ENCODE peak calls at places on chromosome 3, in seven cellular contexts. Y is stomach; C is CD4-positive, CD25-positive, alpha-beta regulatory T cell; H is mammary epithelial cell; Q is sigmoid colon; A is Karpas-422; I is adrenal gland. W is an unnamed sample. For H3K4me1, the result is how much of the 10 kb centered on the place peaks cover.

GRCh38 chr3:71551286-71551919 is 32.1 kb downstream of the FOXP1 start:
- DNase-seq in Y (no peak), C (no peak), H (peak), Q (no peak), A (no peak), I (no peak), W (no peak)

GRCh38 chr3:128845695-128846491 is 33.5 kb upstream of the ACAD9 start:
- DNase-seq in Y (peak), C (peak), H (peak), Q (peak), A (peak), I (peak), W (no peak)

GRCh38 chr3:18438586-18438985 is 13.4 kb upstream of the SATB1 start:
- DNase-seq in Y (no peak), C (peak), H (no peak), Q (peak), A (no peak), I (no peak), W (no peak)

GRCh38 chr3:124779751-124780191 is 49.5 kb downstream of the UMPS start:
- DNase-seq in Y (no peak), C (no peak), H (no peak), Q (no peak), A (no peak), I (no peak), W (no peak)

GRCh38 chr3:129688310-129688895 is 81.9 kb upstream of the PLXND1 start:
- DNase-seq in Y (peak), C (no peak), H (no peak), Q (peak), A (no peak), I (peak), W (no peak)

GRCh38 chr3:60384352-60384751 is 866.9 kb downstream of the FHIT start:
- DNase-seq in Y (no peak), C (no peak), H (no peak), Q (no peak), A (no peak), I (no peak), W (no peak)

GRCh38 chr3:113035387-113035982 is 44.7 kb downstream of the GTPBP8 start:
- DNase-seq in Y (peak), C (peak), H (peak), Q (no peak), A (peak), I (peak), W (no peak)

GRCh38 chr3:181052256-181052655 is 62.7 kb upstream of the DNAJC19 start:
- DNase-seq in Y (no peak), C (no peak), H (no peak), Q (no peak), A (no peak), I (no peak), W (no peak)

GRCh38 chr3:186152361-186152798 is 43.5 kb upstream of the ETV5 start:
- DNase-seq in Y (no peak), C (no peak), H (no peak), Q (no peak), A (no peak), I (no peak), W (no peak)

GRCh38 chr3:160184655-160185054 is 40.6 kb upstream of the C3orf80 start:
- DNase-seq in Y (no peak), C (no peak), H (no peak), Q (no peak), A (no peak), I (no peak), W (no peak)

GRCh38 chr3:10428393-10429091 is 76.8 kb downstream of the ATP2B2 start:
- DNase-seq in Y (no peak), C (no peak), H (no peak), Q (no peak), A (no peak), I (no peak), W (no peak)

GRCh38 chr3:78569820-78570219 is 1198.0 kb downstream of the ROBO1 start:
- DNase-seq in Y (no peak), C (no peak), H (no peak), Q (no peak), A (no peak), I (no peak), W (no peak)

GRCh38 chr3:123021986-123022510 is 5.5 kb downstream of the SEMA5B start:
- DNase-seq in Y (no peak), C (no peak), H (no peak), Q (no peak), A (no peak), I (no peak), W (no peak)

GRCh38 chr3:124887177-124887995 is at the start of gene ITGB5:
- DNase-seq in Y (peak), C (peak), H (peak), Q (peak), A (no peak), I (peak), W (no peak)

GRCh38 chr3:15645740-15646490 is 44.4 kb downstream of the BTD start:
- DNase-seq in Y (no peak), C (no peak), H (peak), Q (peak), A (no peak), I (peak), W (no peak)

GRCh38 chr3:100226712-100227429 is 33.9 kb upstream of the TBC1D23 start:
- DNase-seq in Y (no peak), C (no peak), H (no peak), Q (no peak), A (no peak), I (no peak), W (no peak)

GRCh38 chr3:65170357-65171090 is 482.7 kb upstream of the ADAMTS9 start:
- DNase-seq in Y (peak), C (no peak), H (peak), Q (peak), A (peak), I (peak), W (no peak)

GRCh38 chr3:61114316-61114953 is 136.8 kb downstream of the FHIT start:
- DNase-seq in Y (no peak), C (no peak), H (no peak), Q (no peak), A (no peak), I (no peak), W (no peak)

GRCh38 chr3:197746214-197746613 is 3.5 kb upstream of the FYTTD1 start:
- DNase-seq in Y (no peak), C (no peak), H (no peak), Q (no peak), A (peak), I (no peak), W (no peak)

GRCh38 chr3:195181107-195181498 is 89.9 kb downstream of the XXYLT1 start:
- DNase-seq in Y (no peak), C (no peak), H (no peak), Q (no peak), A (no peak), I (no peak), W (no peak)

GRCh38 chr3:59654120-59654952 is 604.5 kb upstream of the CFAP20DC start:
- DNase-seq in Y (no peak), C (no peak), H (peak), Q (peak), A (no peak), I (no peak), W (no peak)

GRCh38 chr3:41117398-41117870 is 81.9 kb upstream of the CTNNB1 start:
- DNase-seq in Y (peak), C (peak), H (peak), Q (peak), A (peak), I (peak), W (peak)
- H3K4me1 ChIP-seq in Y (under half), C (under half), H (under half), Q (under half), A (under half), I (under half), W (under half)

DNA sequence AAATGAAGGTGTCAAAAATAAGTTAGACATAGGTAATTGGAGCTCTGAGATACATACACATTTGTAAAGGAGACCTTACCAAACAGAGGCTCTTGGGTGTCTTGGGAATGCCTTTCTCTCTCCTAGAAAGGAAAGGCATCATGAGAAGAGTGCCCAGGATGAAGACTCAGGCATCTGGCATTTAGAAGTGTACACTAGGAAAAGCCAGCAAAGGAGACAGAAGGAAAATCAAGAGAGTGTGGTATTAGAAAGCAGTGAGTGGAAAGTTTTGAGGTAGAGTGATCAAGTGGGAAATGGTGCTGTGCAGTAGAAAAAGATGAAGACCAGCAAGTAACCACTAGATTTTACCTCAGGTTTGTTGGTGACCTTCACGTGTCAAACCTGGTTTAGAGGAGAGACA is 16.1 kb downstream of the UBE2E1 start:
- DNase-seq in Y (no peak), C (no peak), H (no peak), Q (no peak), A (no peak), I (no peak), W (no peak)
- H3K4me1 ChIP-seq in Y (half or more), C (under half), H (under half), Q (under half), A (half or more), I (under half), W (half or more)

GRCh38 chr3:52205727-52206372 is 7.9 kb downstream of the ALAS1 start:
- DNase-seq in Y (no peak), C (no peak), H (peak), Q (no peak), A (no peak), I (peak), W (no peak)
- H3K4me1 ChIP-seq in Y (half or more), C (under half), H (under half), Q (under half), A (under half), I (half or more), W (half or more)

GRCh38 chr3:184321666-184322065 is 7.3 kb downstream of the EIF4G1 start:
- DNase-seq in Y (no peak), C (no peak), H (no peak), Q (no peak), A (no peak), I (no peak), W (no peak)
- H3K4me1 ChIP-seq in Y (half or more), C (under half), H (under half), Q (under half), A (under half), I (half or more), W (half or more)

DNA sequence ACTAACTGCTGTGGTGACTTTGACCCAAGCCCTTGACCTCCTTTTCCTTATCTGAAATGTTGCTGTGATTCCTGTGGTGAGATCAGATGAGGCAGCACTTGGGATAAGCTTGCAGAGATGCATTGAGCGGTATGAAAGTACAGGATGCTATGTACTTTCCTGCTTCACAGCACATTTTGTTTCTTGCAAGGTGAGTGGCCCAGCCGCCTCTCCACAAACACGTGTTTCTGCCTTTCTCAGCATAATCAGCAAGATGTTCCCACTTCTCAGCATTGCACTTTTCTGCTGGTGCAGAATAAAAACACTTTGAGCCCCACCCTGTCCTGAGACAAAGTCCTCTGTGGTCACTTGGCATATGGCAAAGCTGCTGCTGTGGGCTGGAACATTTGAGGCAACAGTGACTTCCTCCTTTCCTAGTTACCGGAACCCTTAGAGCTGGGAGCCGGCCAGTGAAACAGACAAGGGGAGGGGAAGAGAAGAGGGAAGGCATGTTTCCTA is 4.9 kb downstream of the NUDT16 start:
- DNase-seq in Y (peak), C (peak), H (no peak), Q (peak), A (peak), I (peak), W (peak)
- H3K4me1 ChIP-seq in Y (half or more), C (under half), H (under half), Q (under half), A (under half), I (under half), W (under half)

DNA sequence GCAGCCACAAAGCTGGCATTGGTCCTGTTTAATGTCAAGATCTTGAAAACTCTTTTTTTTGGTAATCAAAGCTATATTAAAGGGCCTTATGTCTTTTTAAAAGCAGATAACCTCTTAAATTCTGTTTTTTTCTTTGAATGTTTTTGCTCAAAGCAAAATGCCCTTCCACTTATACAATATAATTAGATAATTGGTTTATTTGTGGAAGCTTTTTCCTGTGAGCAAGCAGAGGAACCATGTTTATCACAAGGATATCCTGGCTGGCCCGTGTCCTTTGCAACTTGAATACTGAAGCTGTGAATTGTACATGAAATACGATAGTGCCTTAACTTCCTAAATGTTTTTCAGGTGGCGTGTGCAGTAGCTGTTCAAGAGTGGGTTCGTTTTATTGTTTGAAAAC is 2.6 kb downstream of the ST3GAL6 start:
- DNase-seq in Y (no peak), C (no peak), H (no peak), Q (no peak), A (no peak), I (no peak), W (no peak)
- H3K4me1 ChIP-seq in Y (half or more), C (under half), H (under half), Q (under half), A (under half), I (half or more), W (under half)

DNA sequence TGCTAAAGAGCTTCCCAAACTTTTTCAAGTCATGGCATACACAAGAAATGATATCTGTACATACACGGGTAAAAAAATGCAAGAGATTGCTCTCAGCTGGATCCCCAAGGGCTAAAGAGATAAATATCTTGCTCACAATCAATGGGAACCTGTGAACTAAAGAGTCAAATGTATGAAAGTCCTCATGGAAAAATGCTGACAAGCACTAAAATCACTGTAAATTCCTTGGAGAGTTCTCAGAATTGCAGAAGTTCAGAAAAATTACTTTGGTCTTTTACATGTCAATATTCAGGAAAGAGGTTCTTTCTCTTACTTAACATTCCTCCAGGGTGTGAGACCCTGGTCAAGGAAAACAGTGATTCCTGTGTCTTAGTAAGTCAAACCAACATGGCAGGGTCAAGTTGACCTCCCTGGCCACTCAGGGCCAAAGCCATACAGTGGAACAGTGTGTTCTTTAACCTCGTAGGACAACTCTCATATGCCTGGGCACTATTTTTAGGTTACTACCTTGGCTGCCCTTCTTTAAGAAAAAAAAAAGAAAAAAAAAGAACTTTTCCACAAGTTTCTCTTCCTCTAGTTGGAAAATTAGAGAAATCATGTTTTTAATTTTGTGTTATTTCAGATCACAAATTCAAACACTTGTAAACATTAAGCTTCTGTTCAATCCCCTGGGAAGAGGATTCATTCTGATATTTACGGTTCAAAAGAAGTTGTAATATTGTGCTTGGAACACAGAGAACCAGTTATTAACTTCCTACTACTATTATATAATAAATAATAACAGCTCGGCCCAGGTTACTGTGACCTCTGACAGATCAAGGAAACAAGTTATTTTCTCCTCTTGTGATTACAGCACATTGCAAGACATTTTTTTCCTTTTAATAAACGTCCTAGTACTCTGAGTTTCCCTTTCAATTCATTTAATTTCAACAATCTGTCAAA is 12.5 kb downstream of the SSR3 start:
- DNase-seq in Y (no peak), C (no peak), H (no peak), Q (no peak), A (no peak), I (no peak), W (no peak)
- H3K4me1 ChIP-seq in Y (under half), C (under half), H (under half), Q (under half), A (under half), I (under half), W (under half)

GRCh38 chr3:172129868-172130751 is 90.7 kb downstream of the FNDC3B start:
- DNase-seq in Y (peak), C (peak), H (peak), Q (peak), A (no peak), I (peak), W (peak)
- H3K4me1 ChIP-seq in Y (half or more), C (under half), H (under half), Q (under half), A (under half), I (half or more), W (half or more)

GRCh38 chr3:134364936-134365765 is 9.1 kb downstream of the AMOTL2 start:
- DNase-seq in Y (no peak), C (no peak), H (no peak), Q (peak), A (no peak), I (no peak), W (no peak)

GRCh38 chr3:134362670-134363380 is 11.4 kb downstream of the AMOTL2 start:
- DNase-seq in Y (no peak), C (no peak), H (no peak), Q (peak), A (no peak), I (no peak), W (no peak)

GRCh38 chr3:134365766-134366065 is 8.5 kb downstream of the AMOTL2 start:
- DNase-seq in Y (no peak), C (no peak), H (no peak), Q (no peak), A (no peak), I (no peak), W (no peak)

GRCh38 chr3:134363381-134363755 is 10.9 kb downstream of the AMOTL2 start:
- DNase-seq in Y (no peak), C (no peak), H (no peak), Q (peak), A (no peak), I (peak), W (no peak)

DNA sequence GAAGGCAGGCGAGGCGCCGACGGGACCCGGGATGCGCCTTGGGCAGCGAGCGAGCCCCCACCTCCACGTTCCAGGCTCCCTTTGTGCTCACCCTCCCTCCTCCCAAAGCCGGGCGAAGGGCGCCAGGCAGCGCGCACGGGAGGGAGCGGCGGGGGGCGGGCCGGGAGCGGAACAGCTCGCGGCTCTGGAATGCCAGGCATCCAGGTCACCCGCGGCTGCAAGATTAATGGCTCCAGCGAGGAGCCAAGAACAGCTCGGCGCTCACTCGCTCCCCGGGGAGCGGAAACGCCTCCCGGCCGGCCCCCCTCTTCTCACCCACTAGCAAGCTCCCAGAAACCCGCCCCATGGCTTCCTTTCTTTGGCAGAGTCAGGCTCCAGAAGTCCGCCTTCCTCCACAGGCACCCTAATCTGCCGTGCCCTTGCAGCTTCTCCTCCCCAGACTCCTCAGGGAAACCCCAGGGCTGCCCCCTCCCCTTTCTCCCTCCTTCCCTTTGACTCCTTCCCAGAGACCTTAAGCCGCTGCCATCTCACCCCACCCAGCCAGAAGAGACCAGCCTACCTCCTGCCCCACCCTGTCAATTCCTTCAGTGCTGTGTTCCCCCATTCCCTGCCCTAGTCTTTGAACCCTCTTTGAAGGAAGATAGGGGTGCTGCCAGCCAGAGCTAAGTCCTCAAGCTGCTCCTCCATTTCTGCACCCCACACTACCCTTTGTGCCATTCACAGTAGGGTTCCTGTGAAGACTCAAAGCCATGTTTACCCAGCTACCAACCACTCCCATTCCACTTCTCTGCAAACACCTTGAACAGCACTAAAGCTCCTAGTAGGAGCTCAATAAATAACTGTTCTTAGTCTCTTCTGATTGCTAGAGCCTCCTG is 9.9 kb downstream of the AMOTL2 start:
- DNase-seq in Y (peak), C (peak), H (peak), Q (peak), A (no peak), I (peak), W (peak)
- H3K4me1 ChIP-seq in Y (half or more), C (under half), H (half or more), Q (under half), A (under half), I (half or more), W (half or more)

DNA sequence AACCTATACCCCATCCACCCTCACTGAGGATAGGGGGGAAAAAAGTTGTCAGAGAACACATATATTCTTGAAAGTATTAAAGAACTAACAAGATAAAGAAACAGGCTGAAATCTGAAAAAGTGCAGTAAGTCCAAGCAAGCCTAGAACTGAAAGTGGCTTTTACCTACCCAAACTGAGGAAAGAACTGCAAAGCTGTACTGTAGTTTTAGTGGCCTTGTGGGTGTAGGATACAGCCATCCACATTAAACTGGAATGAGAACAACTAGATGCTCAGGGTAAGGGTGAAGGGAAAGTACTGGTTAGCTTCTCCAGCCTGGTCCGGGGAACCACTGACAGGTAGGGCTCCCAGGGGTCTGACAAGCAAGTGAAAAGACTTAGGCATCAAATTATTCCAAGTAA is 10.1 kb downstream of the UBP1 start:
- DNase-seq in Y (no peak), C (no peak), H (no peak), Q (no peak), A (no peak), I (no peak), W (no peak)
- H3K4me1 ChIP-seq in Y (half or more), C (under half), H (under half), Q (under half), A (under half), I (under half), W (under half)